ENCODE peak calls at places on chromosomes 12 and 14, in nine cellular contexts. F is body of pancreas, A is endothelial cell of umbilical vein, L is astrocyte of the cerebellum, Z is choroid plexus epithelial cell, S is astrocyte, M is stomach, U is gastrocnemius medialis, X is suprapubic skin. W is an unnamed sample.
A peak's percentile ranks its signal among the peaks of the same experiment; 100 is the strongest.

GRCh38 chr12:117151195-117152031 is 38.9 kb downstream of the FBXO21 start:
- DNase-seq in L (peak; percentile 20), S (no peak), U (no peak), M (peak; percentile 60), Z (peak; percentile 74), F (peak; percentile 53), A (peak; percentile 67), X (peak; percentile 85), W (no peak)

GRCh38 chr12:46944771-46945170 is 119.0 kb upstream of the SLC38A4 start:
- DNase-seq in Z (no peak), L (no peak), M (no peak), A (no peak), X (no peak), U (no peak), S (no peak), F (no peak), W (no peak)

GRCh38 chr14:41404121-41404520 is 202.6 kb upstream of the LRFN5 start:
- DNase-seq in U (no peak), Z (peak; percentile 8), X (no peak), A (no peak), L (no peak), M (no peak), S (peak; percentile 5), F (no peak), W (no peak)

GRCh38 chr12:132661972-132662371 is 25.2 kb downstream of the POLE start:
- DNase-seq in X (no peak), Z (no peak), L (no peak), S (no peak), F (no peak), U (no peak), A (no peak), M (no peak), W (no peak)

GRCh38 chr14:37566811-37567371 is 28.2 kb downstream of the FOXA1 start:
- DNase-seq in A (peak; percentile 80), L (no peak), F (no peak), M (no peak), S (peak; percentile 30), U (no peak), X (no peak), Z (no peak), W (no peak)

GRCh38 chr12:79546461-79547043 is 144.2 kb downstream of the PAWR start:
- DNase-seq in U (no peak), S (peak; percentile 75), F (no peak), X (no peak), A (no peak), M (no peak), L (no peak), Z (peak; percentile 30), W (no peak)

GRCh38 chr14:20681348-20682126 is 2.8 kb upstream of the RNASE4 start:
- DNase-seq in F (peak; percentile 92), S (peak; percentile 83), X (peak; percentile 87), M (peak; percentile 86), U (peak; percentile 52), A (peak; percentile 91), Z (peak; percentile 92), L (peak; percentile 72), W (peak; percentile 73)

GRCh38 chr14:78933948-78934524 is 763.9 kb downstream of the NRXN3 start:
- DNase-seq in S (peak; percentile 14), A (peak; percentile 54), X (no peak), U (no peak), M (no peak), Z (peak; percentile 69), F (peak; percentile 2), L (peak; percentile 12), W (no peak)

GRCh38 chr14:73059326-73059725 is 992 bp downstream of the RBM25 start:
- DNase-seq in Z (peak; percentile 38), L (no peak), A (peak; percentile 50), X (no peak), M (no peak), F (no peak), S (peak; percentile 19), U (no peak), W (no peak)

GRCh38 chr12:3683670-3684069 is 69.2 kb downstream of the CRACR2A start:
- DNase-seq in Z (peak; percentile 75), F (no peak), A (no peak), L (no peak), X (no peak), S (peak; percentile 6), U (no peak), M (no peak), W (no peak)

GRCh38 chr12:31896514-31897039 is 62.6 kb upstream of the RESF1 start:
- DNase-seq in M (peak; percentile 52), X (no peak), S (peak; percentile 97), U (no peak), L (no peak), F (peak; percentile 52), Z (peak; percentile 99), A (peak; percentile 91), W (peak; percentile 57)

GRCh38 chr12:125593269-125593668 is 528.0 kb downstream of the AACS start:
- DNase-seq in M (no peak), X (no peak), A (no peak), L (no peak), F (no peak), S (no peak), Z (no peak), U (no peak), W (no peak)

GRCh38 chr14:69284170-69284569 is 24.2 kb downstream of the GALNT16 start:
- DNase-seq in F (no peak), A (no peak), L (no peak), M (no peak), U (no peak), X (peak; percentile 40), S (no peak), Z (no peak), W (no peak)

GRCh38 chr14:24915958-24916595 is 133.9 kb downstream of the STXBP6 start:
- DNase-seq in L (no peak), F (no peak), X (no peak), A (no peak), M (no peak), Z (no peak), U (no peak), S (peak; percentile 35), W (no peak)

GRCh38 chr12:121626853-121627623 is 708 bp downstream of the ORAI1 start:
- DNase-seq in L (peak; percentile 28), U (peak; percentile 34), M (peak; percentile 58), X (peak; percentile 88), Z (peak; percentile 72), S (peak; percentile 54), A (peak; percentile 80), F (peak; percentile 58), W (no peak)

GRCh38 chr14:98408713-98409112 is 863.3 kb downstream of the BCL11B start:
- DNase-seq in A (no peak), X (no peak), F (no peak), S (no peak), Z (no peak), L (no peak), U (no peak), M (no peak), W (no peak)

GRCh38 chr14:53149656-53150319 is 3.3 kb downstream of the DDHD1 start:
- DNase-seq in F (no peak), U (no peak), S (no peak), A (no peak), M (no peak), X (no peak), Z (no peak), L (no peak), W (no peak)

GRCh38 chr12:131513606-131514005 is 197.3 kb upstream of the SFSWAP start:
- DNase-seq in A (no peak), Z (no peak), U (no peak), S (no peak), L (no peak), F (no peak), M (no peak), X (no peak), W (no peak)

GRCh38 chr14:76055330-76055729 is 69.8 kb downstream of the IFT43 start:
- DNase-seq in X (no peak), A (no peak), M (no peak), S (no peak), Z (no peak), F (no peak), U (no peak), L (no peak), W (no peak)
- TF ChIP-seq CTCF in X (no peak), A (no peak), M (no peak), S (no peak), Z (no peak), F (no peak), U (no peak), L (no peak), W (no peak)

GRCh38 chr12:78036889-78037288 is 206.2 kb downstream of the NAV3 start:
- DNase-seq in U (no peak), A (no peak), Z (no peak), X (no peak), M (no peak), F (no peak), L (no peak), S (no peak), W (no peak)

GRCh38 chr12:78035913-78036658 is 205.4 kb downstream of the NAV3 start:
- DNase-seq in Z (no peak), L (no peak), F (no peak), A (no peak), M (no peak), U (no peak), X (no peak), S (peak; percentile 20), W (no peak)

GRCh38 chr12:78038541-78038940 is 207.8 kb downstream of the NAV3 start:
- DNase-seq in U (no peak), M (no peak), Z (no peak), S (no peak), F (no peak), X (no peak), L (no peak), A (no peak), W (no peak)

GRCh38 chr12:78038986-78039385 is 208.3 kb downstream of the NAV3 start:
- DNase-seq in Z (no peak), M (no peak), F (no peak), S (peak; percentile 48), L (no peak), A (no peak), X (no peak), U (no peak), W (no peak)

DNA sequence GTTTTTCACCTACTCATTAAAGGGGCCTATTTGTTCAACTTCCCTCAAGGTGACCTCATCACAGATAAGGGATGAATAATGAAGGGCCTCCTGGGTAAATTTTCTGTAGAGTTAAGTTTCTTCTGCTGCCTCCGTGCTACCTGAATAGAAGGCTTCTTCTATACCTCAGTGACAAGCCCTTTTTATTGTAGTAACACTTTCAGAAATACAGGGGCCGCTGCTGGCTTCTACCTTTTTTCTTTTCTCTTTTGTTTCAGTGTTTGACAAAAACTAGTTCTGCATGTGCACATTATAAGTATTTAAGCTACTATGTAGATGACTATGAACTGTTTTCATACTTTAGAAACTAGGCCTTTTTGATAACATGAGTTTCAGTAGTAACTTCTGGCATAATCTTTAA is 207.0 kb downstream of the NAV3 start:
- DNase-seq in S (no peak), U (no peak), M (no peak), X (no peak), L (no peak), Z (no peak), F (no peak), A (no peak), W (no peak)
- TF ChIP-seq CTCF in S (no peak), U (no peak), M (no peak), X (no peak), L (no peak), Z (peak; percentile 17), F (no peak), A (no peak), W (no peak)

GRCh38 chr14:103105580-103106168 is 11.1 kb downstream of the EXOC3L4 start:
- DNase-seq in A (no peak), S (no peak), L (no peak), X (no peak), Z (no peak), M (no peak), F (no peak), U (no peak), W (no peak)
- TF ChIP-seq CTCF in A (no peak), S (no peak), L (no peak), X (no peak), Z (peak; percentile 10), M (no peak), F (no peak), U (no peak), W (no peak)

GRCh38 chr14:59507063-59507751 is 22.9 kb downstream of the JKAMP start:
- DNase-seq in X (no peak), F (peak; percentile 71), Z (peak; percentile 82), M (peak; percentile 49), A (peak; percentile 47), L (peak; percentile 19), S (peak; percentile 10), U (no peak), W (no peak)
- TF ChIP-seq CTCF in X (peak; percentile 70), F (peak; percentile 71), Z (peak; percentile 99), M (no peak), A (peak; percentile 83), L (peak; percentile 99), S (peak; percentile 90), U (peak; percentile 42), W (peak; percentile 89)

W was measured in CD14-positive monocyte.